ENCODE peak calls at places on chromosomes 5 and 9, in seven cellular contexts. H, A, N, S, O, E and B are unnamed samples.

GRCh38 chr5:139698461-139699146 is 50.5 kb downstream of the CXXC5 start:
- DNase-seq in E (no peak), S (peak), A (peak), O (peak), H (peak), N (peak), B (no peak)

GRCh38 chr5:172168311-172168710 is 19.7 kb downstream of the STK10 start:
- DNase-seq in O (no peak), S (no peak), N (no peak), E (no peak), H (no peak), A (no peak), B (no peak)

GRCh38 chr9:18437315-18438200 is 36.4 kb upstream of the ADAMTSL1 start:
- DNase-seq in O (no peak), H (peak), E (no peak), A (no peak), S (peak), N (peak), B (no peak)

GRCh38 chr5:139861021-139861888 is 65.6 kb downstream of the PSD2 start:
- DNase-seq in E (no peak), N (no peak), O (no peak), A (no peak), H (no peak), S (no peak), B (no peak)

GRCh38 chr9:4077499-4078102 is 222.3 kb downstream of the GLIS3 start:
- DNase-seq in A (peak), O (peak), E (peak), H (peak), S (peak), N (peak), B (no peak)

GRCh38 chr5:134371834-134372340 is 518 bp downstream of the UBE2B start:
- DNase-seq in A (peak), O (peak), S (peak), N (peak), E (peak), H (peak), B (no peak)

GRCh38 chr5:95718203-95718602 is 12.9 kb upstream of the RHOBTB3 start:
- DNase-seq in O (no peak), N (no peak), S (no peak), A (no peak), E (no peak), H (no peak), B (no peak)

GRCh38 chr5:111017731-111018130 is 53.8 kb upstream of the TSLP start:
- DNase-seq in N (no peak), H (no peak), E (peak), A (no peak), O (no peak), S (no peak), B (no peak)

GRCh38 chr9:101626295-101626694 is 31.5 kb upstream of the PPP3R2 start:
- DNase-seq in S (no peak), N (no peak), E (no peak), A (no peak), O (no peak), H (no peak), B (no peak)

GRCh38 chr9:97703437-97704326 is 6.5 kb upstream of the XPA start:
- DNase-seq in A (no peak), S (no peak), N (peak), E (peak), H (no peak), O (peak), B (peak)

GRCh38 chr5:30957591-30957990 is 235.9 kb upstream of the CDH6 start:
- DNase-seq in H (no peak), E (no peak), A (no peak), N (no peak), O (no peak), S (no peak), B (no peak)
- H3K27ac ChIP-seq in H (no peak), E (no peak), A (no peak), N (no peak), O (no peak), S (no peak), B (no peak)

DNA sequence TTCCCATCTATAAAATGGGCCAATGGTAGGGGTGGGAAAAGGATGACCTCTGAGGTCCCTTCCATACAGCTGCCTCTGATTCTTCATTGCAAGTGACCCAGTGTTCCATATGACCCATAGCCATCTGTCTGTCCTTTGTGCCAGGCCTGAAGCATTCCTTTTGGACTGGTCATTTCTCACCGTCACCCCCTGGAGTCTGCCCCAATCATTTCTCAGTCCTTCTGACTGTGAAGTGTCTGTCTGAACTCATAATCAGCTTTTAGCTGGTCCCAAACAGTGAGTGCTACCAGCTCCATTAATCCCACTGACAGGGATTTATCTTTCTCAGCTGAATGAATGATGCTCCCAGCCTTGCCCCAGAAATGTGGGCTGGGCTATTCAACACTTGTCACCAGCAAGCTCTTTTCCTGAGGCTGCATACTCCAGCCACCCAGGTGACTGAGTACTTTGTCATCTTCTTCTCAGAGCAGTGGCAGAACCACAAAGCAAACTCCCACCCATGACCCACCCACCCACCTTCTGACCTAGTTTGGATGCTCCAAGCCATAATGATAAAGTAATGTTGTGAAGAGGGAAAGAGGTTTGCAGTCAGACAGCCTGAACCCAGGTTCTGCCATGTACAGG is 37.4 kb downstream of the KCNIP1 start:
- DNase-seq in S (no peak), O (no peak), H (no peak), A (no peak), N (no peak), E (no peak), B (no peak)
- H3K27ac ChIP-seq in S (no peak), O (no peak), H (no peak), A (no peak), N (no peak), E (no peak), B (no peak)

GRCh38 chr9:72494051-72494450 is 27.4 kb upstream of the TMC1 start:
- DNase-seq in A (no peak), H (no peak), E (no peak), S (no peak), N (no peak), O (no peak), B (no peak)

DNA sequence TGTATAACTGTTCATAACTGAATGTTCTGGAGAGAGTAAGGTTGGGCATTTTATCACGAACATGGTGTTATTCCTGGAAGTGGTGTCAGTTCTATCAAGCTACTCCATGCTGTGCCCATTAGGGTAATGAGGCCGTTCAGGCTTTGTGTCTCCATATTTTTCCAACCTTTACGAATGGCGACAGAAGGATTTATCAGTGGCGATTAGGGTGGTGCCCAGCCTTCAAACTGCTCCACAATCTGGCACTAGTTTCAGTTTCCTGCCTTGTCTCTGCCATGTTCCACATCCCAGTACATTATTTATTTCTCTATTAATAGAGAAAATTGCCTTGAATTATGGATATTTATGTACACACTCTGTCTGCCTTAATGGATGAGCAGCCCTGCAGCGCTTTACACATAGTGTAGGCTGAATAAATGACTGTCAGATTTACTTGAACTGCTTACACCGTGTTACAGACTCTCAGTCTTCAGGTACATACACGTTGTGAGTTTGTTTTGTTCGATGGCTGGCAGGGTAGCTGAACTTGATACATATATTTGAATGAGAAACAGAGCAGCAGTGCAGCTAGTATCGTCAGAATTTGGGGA is 23.8 kb upstream of the TMC1 start:
- DNase-seq in O (no peak), H (no peak), A (no peak), N (no peak), E (no peak), S (no peak), B (no peak)
- H3K27ac ChIP-seq in O (no peak), H (no peak), A (no peak), N (no peak), E (no peak), S (no peak), B (no peak)

GRCh38 chr9:107586493-107586892 is 96.9 kb upstream of the KLF4 start:
- DNase-seq in O (no peak), S (no peak), A (no peak), N (no peak), H (no peak), E (no peak), B (no peak)
- H3K27ac ChIP-seq in O (no peak), S (no peak), A (peak), N (no peak), H (no peak), E (no peak), B (no peak)